ENCODE peak calls at places on chromosome 10, in ten cellular contexts. H is kidney, I is astrocyte of the cerebellum, V is AG04449, N is HFF-Myc, K is AG10803, T is colonic mucosa, W is choroid plexus epithelial cell, C is sigmoid colon, D is left ventricle myocardium inferior. R is an unnamed sample.

GRCh38 chr10:102611514-102612095 is 32.7 kb upstream of the TRIM8 start:
- DNase-seq in K (no peak), T (peak), N (no peak), V (no peak), C (peak), W (no peak), H (no peak), I (no peak), D (no peak), R (peak)

GRCh38 chr10:121736315-121737002 is 138.2 kb upstream of the FGFR2 start:
- DNase-seq in C (no peak), I (no peak), K (no peak), D (no peak), T (no peak), H (no peak), W (no peak), N (no peak), V (no peak), R (peak)

GRCh38 chr10:127133672-127134500 is 62.5 kb downstream of the INSYN2A start:
- DNase-seq in K (no peak), H (no peak), C (no peak), I (no peak), D (no peak), N (no peak), V (no peak), W (no peak), T (no peak), R (no peak)

GRCh38 chr10:107971411-107971810 is 806.9 kb upstream of the SORCS1 start:
- DNase-seq in K (peak), H (no peak), T (no peak), V (peak), I (peak), D (no peak), C (no peak), W (peak), N (no peak), R (peak)

GRCh38 chr10:29703276-29703675 is 68.5 kb upstream of the SVIL start:
- DNase-seq in K (no peak), I (no peak), N (no peak), T (no peak), D (no peak), W (no peak), C (no peak), V (no peak), H (no peak), R (no peak)

GRCh38 chr10:116000151-116000550 is 272.9 kb downstream of the GFRA1 start:
- DNase-seq in T (no peak), C (no peak), N (no peak), V (no peak), K (no peak), I (no peak), D (no peak), W (no peak), H (no peak), R (no peak)

GRCh38 chr10:74078037-74078436 is 72.6 kb downstream of the AP3M1 start:
- DNase-seq in C (no peak), V (no peak), I (peak), H (no peak), K (peak), D (no peak), W (peak), N (no peak), T (no peak), R (no peak)

GRCh38 chr10:65765006-65765546 is 1160.8 kb upstream of the LRRTM3 start:
- DNase-seq in K (no peak), T (no peak), C (no peak), V (no peak), H (no peak), I (no peak), N (no peak), D (no peak), W (no peak), R (no peak)

GRCh38 chr10:133157662-133158436 is 2.2 kb upstream of the KNDC1 start:
- DNase-seq in C (peak), K (no peak), T (no peak), D (no peak), H (no peak), V (no peak), I (no peak), N (no peak), W (no peak), R (no peak)

GRCh38 chr10:78194539-78195402 is 161.1 kb downstream of the RPS24 start:
- DNase-seq in I (no peak), D (no peak), N (no peak), C (no peak), T (no peak), W (peak), H (no peak), K (no peak), V (no peak), R (no peak)

GRCh38 chr10:113140612-113141011 is 190.6 kb downstream of the TCF7L2 start:
- DNase-seq in T (no peak), W (no peak), N (no peak), H (no peak), C (no peak), I (no peak), K (no peak), D (no peak), V (no peak), R (no peak)

GRCh38 chr10:43078986-43079273 is 2.1 kb downstream of the RET start:
- DNase-seq in I (no peak), V (no peak), T (peak), W (peak), H (no peak), D (peak), N (no peak), C (no peak), K (peak), R (no peak)

DNA sequence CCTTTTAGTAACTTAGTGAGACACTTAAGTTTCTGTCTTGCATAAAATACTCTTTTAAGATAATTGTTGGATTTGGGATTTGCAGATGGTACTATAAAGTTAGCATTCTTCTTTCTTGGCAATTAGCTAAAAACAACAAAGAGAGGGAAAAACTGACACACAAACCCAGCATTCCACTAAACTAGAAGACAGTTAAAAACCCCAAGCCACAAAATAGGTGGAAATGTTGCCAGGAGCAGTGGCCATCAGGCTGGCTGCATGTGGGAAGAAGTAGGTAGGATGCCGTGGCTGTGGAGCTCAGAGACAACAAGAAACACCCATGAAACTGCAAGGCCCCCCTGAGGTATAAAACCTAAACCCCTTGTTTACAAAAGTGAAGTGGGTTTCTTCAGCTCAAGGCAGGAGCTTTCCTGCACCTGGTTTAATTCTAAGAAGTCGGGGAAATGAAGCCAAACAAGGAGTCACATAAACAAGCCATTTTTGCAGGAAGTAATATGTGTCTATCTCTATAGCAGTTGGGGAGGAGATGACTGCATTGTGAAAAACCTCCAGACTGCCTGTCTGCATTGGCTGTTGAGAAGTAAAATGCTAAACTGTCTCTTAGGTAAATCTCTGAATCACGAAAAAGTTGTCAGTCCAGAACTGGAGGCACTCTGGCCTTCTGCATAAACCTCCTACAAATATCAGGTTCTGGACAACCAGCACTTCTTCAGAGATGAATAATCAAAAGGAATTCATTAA is 9.5 kb downstream of the RAB18 start:
- DNase-seq in K (peak), H (no peak), T (no peak), D (no peak), C (no peak), V (peak), W (peak), I (peak), N (peak), R (no peak)
- H3K4me3 ChIP-seq in K (no peak), H (no peak), T (no peak), D (no peak), C (no peak), V (no peak), W (no peak), I (no peak), N (no peak), R (no peak)

GRCh38 chr10:1142596-1142995 is 86.4 kb downstream of the WDR37 start:
- DNase-seq in D (no peak), T (peak), H (no peak), I (no peak), N (no peak), K (no peak), V (no peak), W (peak), C (no peak), R (no peak)
- TF ChIP-seq CTCF in D (no peak), T (no peak), H (peak), I (peak), N (peak), K (no peak), V (peak), W (peak), C (no peak), R (peak)

DNA sequence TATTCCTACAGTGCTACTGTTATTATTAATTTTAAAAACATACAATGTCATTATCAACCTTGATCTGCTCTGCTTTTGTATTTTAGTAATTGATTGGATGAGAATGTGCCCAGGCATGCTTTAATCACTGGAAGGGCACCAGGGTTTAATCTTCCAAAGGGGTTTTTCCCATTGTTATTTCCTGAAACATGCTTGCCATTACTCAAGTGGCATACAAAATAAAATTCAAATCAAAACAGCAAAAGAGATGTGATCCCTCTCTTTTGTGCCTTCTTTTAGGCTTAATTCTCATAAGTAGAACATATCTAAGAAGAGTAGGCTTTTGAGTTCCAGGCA is 963.3 kb downstream of the LRMDA start:
- DNase-seq in I (no peak), K (no peak), C (no peak), D (no peak), W (no peak), T (no peak), V (no peak), H (no peak), N (no peak), R (no peak)
- H3K4me3 ChIP-seq in I (no peak), K (no peak), C (no peak), D (no peak), W (no peak), T (no peak), V (no peak), H (no peak), N (no peak), R (no peak)

GRCh38 chr10:86936661-86937501 is 20.5 kb downstream of the MMRN2 start:
- DNase-seq in W (peak), H (no peak), K (peak), T (no peak), I (no peak), C (no peak), N (no peak), V (no peak), D (no peak), R (peak)

GRCh38 chr10:86937502-86938154 is 19.8 kb downstream of the MMRN2 start:
- DNase-seq in K (no peak), H (no peak), I (no peak), T (peak), V (no peak), W (no peak), D (no peak), C (no peak), N (no peak), R (no peak)

GRCh38 chr10:86929445-86929844 is 28.0 kb downstream of the MMRN2 start:
- DNase-seq in C (no peak), V (no peak), D (no peak), H (no peak), W (no peak), I (no peak), K (no peak), N (no peak), T (no peak), R (no peak)

GRCh38 chr10:86932674-86933073 is 24.7 kb downstream of the MMRN2 start:
- DNase-seq in K (no peak), I (no peak), H (no peak), N (no peak), V (no peak), C (no peak), W (no peak), D (no peak), T (no peak), R (no peak)

DNA sequence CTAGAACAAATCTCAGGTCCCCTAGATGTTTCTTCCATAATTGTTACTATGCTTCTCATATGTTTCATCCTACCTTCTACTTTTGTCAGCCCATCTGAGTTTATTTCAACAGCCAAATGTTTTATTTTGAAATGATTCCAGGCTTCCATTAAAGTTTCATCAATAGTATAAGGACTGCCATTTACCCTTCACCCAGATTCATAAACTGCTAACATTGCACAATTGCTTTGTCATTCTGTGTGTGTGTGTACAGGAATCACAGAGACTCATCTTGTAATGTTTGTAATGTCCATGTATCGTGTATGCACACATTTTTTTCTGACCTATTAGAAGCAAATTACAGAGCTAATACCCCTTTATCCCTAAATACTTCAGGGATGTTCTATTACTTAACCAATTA is 25.5 kb downstream of the MMRN2 start:
- DNase-seq in W (peak), K (peak), H (no peak), T (no peak), N (no peak), I (no peak), V (peak), D (no peak), C (no peak), R (peak)
- TF ChIP-seq CTCF in W (no peak), K (no peak), H (no peak), T (no peak), N (no peak), I (no peak), V (no peak), D (no peak), C (no peak), R (no peak)

GRCh38 chr10:79242620-79243152 is 104.6 kb upstream of the PPIF start:
- DNase-seq in C (peak), W (peak), D (peak), N (no peak), K (peak), V (no peak), T (no peak), I (no peak), H (peak), R (peak)
- H3K4me3 ChIP-seq in C (peak), W (peak), D (peak), N (peak), K (peak), V (peak), T (peak), I (peak), H (peak), R (peak)

GRCh38 chr10:72605137-72605536 is 20.7 kb downstream of the MICU1 start:
- DNase-seq in D (no peak), K (peak), W (no peak), H (no peak), V (no peak), N (no peak), I (no peak), C (no peak), T (no peak), R (peak)
- TF ChIP-seq CTCF in D (no peak), K (no peak), W (no peak), H (no peak), V (no peak), N (no peak), I (no peak), C (no peak), T (no peak), R (no peak)

GRCh38 chr10:35770817-35771355 is 128.8 kb upstream of the FZD8 start:
- DNase-seq in W (no peak), D (no peak), H (no peak), C (no peak), T (peak), I (no peak), V (no peak), N (no peak), K (no peak), R (no peak)

GRCh38 chr10:35768731-35769130 is 126.6 kb upstream of the FZD8 start:
- DNase-seq in N (no peak), K (no peak), W (no peak), T (no peak), V (no peak), D (no peak), I (no peak), C (no peak), H (no peak), R (no peak)

GRCh38 chr10:35768011-35768410 is 125.9 kb upstream of the FZD8 start:
- DNase-seq in D (no peak), K (peak), I (no peak), T (no peak), W (no peak), N (no peak), V (no peak), H (no peak), C (no peak), R (no peak)

GRCh38 chr10:35765996-35766395 is 123.9 kb upstream of the FZD8 start:
- DNase-seq in C (no peak), K (no peak), T (no peak), V (no peak), W (no peak), N (no peak), H (no peak), I (no peak), D (no peak), R (no peak)

DNA sequence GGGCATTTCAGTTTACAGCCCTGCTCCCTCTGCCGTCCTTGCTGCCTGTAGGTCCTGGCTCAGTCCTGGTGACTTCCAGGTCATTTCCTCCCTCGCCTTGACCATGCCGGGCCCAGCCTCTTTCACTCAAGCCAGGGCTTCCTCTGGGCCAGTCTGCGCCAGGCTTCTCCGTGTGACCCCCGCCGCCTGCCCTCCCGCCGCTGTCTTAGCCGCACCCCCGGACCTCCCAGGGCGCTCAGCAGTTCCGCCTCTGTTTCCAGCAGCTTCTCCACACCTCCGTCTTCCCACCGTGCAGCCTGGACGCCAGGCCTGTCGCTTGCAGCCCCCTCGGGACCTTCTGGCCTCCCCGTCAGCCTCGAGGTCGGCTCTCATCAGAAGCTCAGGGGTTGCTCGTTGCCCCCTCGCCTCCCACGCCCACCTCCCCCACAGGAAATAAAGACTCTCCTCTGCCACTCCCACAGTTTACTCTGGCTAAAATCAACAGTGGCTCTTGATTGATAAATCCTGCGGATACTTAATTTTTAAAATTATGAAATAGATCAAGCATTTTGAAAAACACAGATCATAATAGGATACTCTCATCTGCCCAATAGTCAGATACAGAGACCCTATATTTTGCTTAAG is 123.1 kb upstream of the FZD8 start:
- DNase-seq in H (peak), N (no peak), K (no peak), W (peak), C (no peak), I (no peak), D (no peak), T (peak), V (no peak), R (peak)
- H3K4me3 ChIP-seq in H (peak), N (no peak), K (no peak), W (peak), C (no peak), I (no peak), D (peak), T (peak), V (no peak), R (peak)

GRCh38 chr10:96719205-96719604 is 1.1 kb downstream of the PIK3AP1 start:
- DNase-seq in C (no peak), I (no peak), W (no peak), V (no peak), K (no peak), D (no peak), H (no peak), T (no peak), N (no peak), R (no peak)
- TF ChIP-seq CTCF in C (no peak), I (no peak), W (no peak), V (no peak), K (no peak), D (no peak), H (no peak), T (no peak), N (no peak), R (no peak)

GRCh38 chr10:86665868-86666267 is 2.4 kb upstream of the LDB3 start:
- DNase-seq in K (no peak), D (no peak), N (no peak), V (no peak), I (no peak), C (no peak), T (no peak), W (no peak), H (no peak), R (no peak)

GRCh38 chr10:86666538-86666937 is 1.8 kb upstream of the LDB3 start:
- DNase-seq in H (no peak), T (no peak), N (no peak), C (no peak), I (no peak), V (no peak), D (peak), K (no peak), W (no peak), R (no peak)

GRCh38 chr10:86668297-86669165 is at the start of gene LDB3:
- DNase-seq in C (peak), H (no peak), K (no peak), W (no peak), T (no peak), V (peak), I (no peak), N (no peak), D (peak), R (peak)

GRCh38 chr10:86665218-86665607 is 3.1 kb upstream of the LDB3 start:
- DNase-seq in V (no peak), D (no peak), T (no peak), N (no peak), C (no peak), I (no peak), K (no peak), W (no peak), H (no peak), R (no peak)

DNA sequence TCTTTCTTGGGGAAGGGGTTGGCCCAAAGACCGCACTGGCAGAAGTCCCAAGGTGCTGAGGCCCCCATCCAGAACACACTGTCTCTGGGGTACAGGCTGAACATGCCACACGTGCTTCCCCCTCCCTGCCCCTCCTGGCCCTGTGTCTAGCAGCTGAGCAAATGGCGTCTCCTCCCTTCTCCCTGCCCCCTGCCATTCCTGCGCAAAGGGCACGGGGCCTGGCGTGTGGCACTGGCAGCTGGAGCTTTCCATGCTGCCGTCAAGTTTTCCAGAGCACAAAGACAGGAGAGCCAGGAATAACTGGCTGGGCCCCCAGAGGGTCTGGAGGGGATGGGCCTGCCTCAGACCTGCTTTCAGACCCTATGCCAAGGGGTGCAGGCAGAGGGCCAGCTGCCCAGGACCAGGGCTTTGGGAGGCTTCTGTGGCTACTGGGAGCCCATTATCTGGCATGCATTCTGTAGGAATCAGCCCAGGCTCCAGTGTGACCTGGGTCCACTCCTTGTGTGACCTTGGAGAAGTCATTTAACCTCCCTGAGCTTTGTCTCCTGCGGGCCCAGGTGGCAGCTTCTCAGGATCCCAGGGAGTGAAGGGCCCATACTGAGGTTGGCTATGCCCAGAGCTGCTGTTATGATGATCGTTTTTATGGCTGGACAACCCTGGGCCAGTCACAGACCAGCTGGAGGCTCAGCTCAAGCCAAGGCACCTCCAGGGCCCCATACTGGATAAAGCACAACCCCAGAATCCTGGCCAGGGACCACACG is 710 bp upstream of the LDB3 start:
- DNase-seq in K (no peak), C (no peak), N (no peak), T (no peak), W (no peak), H (no peak), V (no peak), D (peak), I (no peak), R (no peak)
- H3K4me3 ChIP-seq in K (no peak), C (peak), N (no peak), T (no peak), W (no peak), H (no peak), V (no peak), D (peak), I (no peak), R (no peak)

R was measured in fibroblast of villous mesenchyme.